ENCODE peak calls at places on chromosome 10, in four cellular contexts. K is IMR-90, G is psoas muscle, C is astrocyte of the cerebellum. D is an unnamed sample.

GRCh38 chr10:50347394-50347802 is 96.1 kb upstream of the ASAH2 start:
- DNase-seq in K (no peak), G (no peak), C (no peak), D (no peak)

GRCh38 chr10:97916586-97916985 is 66.9 kb downstream of the GOLGA7B start:
- DNase-seq in K (no peak), G (no peak), C (no peak), D (no peak)

GRCh38 chr10:123521556-123521955 is 144.6 kb upstream of the GPR26 start:
- DNase-seq in K (no peak), G (no peak), C (no peak), D (no peak)

GRCh38 chr10:103967433-103968142 is 648 bp downstream of the SLK start:
- DNase-seq in K (no peak), G (no peak), C (no peak), D (no peak)

GRCh38 chr10:132714096-132714721 is 71.7 kb downstream of the NKX6-2 start:
- DNase-seq in K (no peak), G (peak; percentile 50), C (peak; percentile 50), D (no peak)

GRCh38 chr10:63247771-63248170 is 114.6 kb downstream of the NRBF2 start:
- DNase-seq in K (peak; percentile 57), G (no peak), C (no peak), D (peak; percentile 31)

GRCh38 chr10:96666738-96667137 is 53.6 kb downstream of the PIK3AP1 start:
- DNase-seq in K (no peak), G (no peak), C (no peak), D (no peak)

GRCh38 chr10:5594271-5595036 is 69.7 kb downstream of the CALML3 start:
- DNase-seq in K (peak; percentile 35), G (no peak), C (no peak), D (no peak)

GRCh38 chr10:77867124-77867715 is 59.3 kb downstream of the DLG5 start:
- DNase-seq in K (no peak), G (no peak), C (no peak), D (peak; percentile 26)

GRCh38 chr10:107264742-107265141 is 100.2 kb upstream of the SORCS1 start:
- DNase-seq in K (no peak), G (no peak), C (no peak), D (no peak)

GRCh38 chr10:31134303-31134928 is 102.8 kb upstream of the ZNF438 start:
- DNase-seq in K (peak; percentile 92), G (peak; percentile 56), C (peak; percentile 75), D (peak; percentile 37)

GRCh38 chr10:78203915-78204818 is 170.5 kb downstream of the RPS24 start:
- DNase-seq in K (no peak), G (no peak), C (no peak), D (no peak)

GRCh38 chr10:38094923-38095574 is 912 bp downstream of the ZNF37A start:
- DNase-seq in K (no peak), G (no peak), C (no peak), D (no peak)

GRCh38 chr10:8663131-8663530 is 608.6 kb downstream of the GATA3 start:
- DNase-seq in K (no peak), G (no peak), C (no peak), D (peak; percentile 76)

GRCh38 chr10:588246-589165 is 101.0 kb downstream of the DIP2C start:
- DNase-seq in K (peak; percentile 69), G (peak; percentile 84), C (no peak), D (no peak)
- H3K4me3 ChIP-seq in K (no peak overlapping the region), G (peak overlapping the region; percentile 5), C (no peak overlapping the region), D (no peak overlapping the region)

DNA sequence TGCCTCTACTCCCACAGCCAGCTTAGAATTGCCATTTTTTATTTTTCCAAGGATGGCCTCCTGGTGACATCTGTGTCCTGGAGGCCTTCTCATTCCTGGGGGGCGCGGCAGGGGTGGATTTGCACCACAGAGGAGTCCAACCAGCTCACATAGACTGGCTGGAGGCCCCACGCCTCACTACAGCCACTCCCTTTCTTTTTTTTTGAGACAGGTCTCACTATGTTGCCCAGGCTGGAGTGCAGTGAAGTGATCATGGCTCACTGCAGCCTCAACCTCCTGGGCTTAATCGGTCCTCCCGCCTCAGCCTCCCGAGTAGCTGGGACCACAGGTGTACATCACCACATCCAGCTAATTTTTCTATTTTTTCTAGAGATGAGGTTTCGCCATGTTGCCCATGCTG is 57.6 kb upstream of the DOCK1 start:
- DNase-seq in K (no peak), G (no peak), C (no peak), D (no peak)
- TF ChIP-seq CTCF in K (no peak), G (no peak), C (no peak), D (no peak)

GRCh38 chr10:102672822-102673200 is 28.5 kb downstream of the TRIM8 start:
- DNase-seq in K (no peak), G (no peak), C (no peak), D (no peak)

GRCh38 chr10:102673235-102673634 is 29.0 kb downstream of the TRIM8 start:
- DNase-seq in K (no peak), G (no peak), C (no peak), D (no peak)

GRCh38 chr10:102675151-102675886 is 31.0 kb downstream of the TRIM8 start:
- DNase-seq in K (no peak), G (no peak), C (no peak), D (peak; percentile 39)

GRCh38 chr10:102674566-102674965 is 30.3 kb downstream of the TRIM8 start:
- DNase-seq in K (no peak), G (no peak), C (no peak), D (no peak)

DNA sequence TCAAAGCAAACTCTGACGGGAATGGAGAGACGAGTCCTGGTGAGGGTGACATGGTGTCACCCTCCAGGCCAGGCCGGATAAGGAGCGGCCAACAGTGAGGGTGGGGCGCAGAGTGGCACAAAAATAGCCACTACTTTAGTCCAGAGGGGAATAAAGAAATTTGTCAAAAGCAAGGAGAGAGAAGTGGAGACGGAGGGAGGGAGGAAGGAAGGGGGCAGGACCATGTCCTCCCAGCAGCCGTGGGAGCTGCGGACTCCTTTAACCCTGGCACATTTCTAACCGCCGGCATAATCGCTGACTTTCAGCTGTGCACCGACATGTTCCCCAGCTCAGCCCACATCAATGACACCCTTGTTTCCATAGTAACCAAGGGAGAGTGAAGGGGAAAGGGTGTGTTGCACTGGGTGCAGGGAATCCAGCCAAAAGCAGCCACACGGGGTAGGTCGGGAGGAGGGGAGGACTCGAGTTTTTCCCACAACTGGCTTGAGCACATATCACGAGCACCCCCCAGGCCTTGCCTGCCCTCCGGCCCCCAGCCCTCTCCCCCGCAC is 29.8 kb downstream of the TRIM8 start:
- DNase-seq in K (peak; percentile 75), G (peak; percentile 77), C (no peak), D (peak; percentile 86)
- H3K4me3 ChIP-seq in K (peak overlapping the region; percentile 16), G (peak overlapping the region; percentile 42), C (no peak overlapping the region), D (no peak overlapping the region)

GRCh38 chr10:24418532-24418931 is 209.6 kb downstream of the KIAA1217 start:
- DNase-seq in K (no peak), G (no peak), C (no peak), D (no peak)
- TF ChIP-seq CTCF in K (peak; percentile 45), G (no peak), C (no peak), D (no peak)

DNA sequence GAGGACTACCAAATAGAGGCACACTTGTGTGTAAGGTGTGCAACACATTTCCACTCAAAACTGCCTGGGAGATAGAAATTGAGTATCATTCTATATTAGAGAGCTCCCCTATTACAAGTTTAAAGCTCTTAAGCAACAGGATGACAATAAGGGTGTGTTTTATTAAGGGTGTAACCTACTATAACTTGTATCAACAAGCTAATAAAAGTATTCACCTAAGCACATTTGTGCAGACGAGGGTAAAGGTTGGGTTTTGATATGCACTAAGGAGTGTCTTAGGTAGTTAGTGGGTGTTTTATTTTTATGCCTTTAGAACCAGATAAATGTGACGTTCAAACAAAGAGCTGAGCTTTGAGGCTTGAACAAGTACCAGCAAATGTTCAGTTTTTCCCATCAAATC is 2.8 kb upstream of the FAM53B start:
- DNase-seq in K (no peak), G (no peak), C (no peak), D (peak; percentile 77)
- H3K4me3 ChIP-seq in K (no peak overlapping the region), G (no peak overlapping the region), C (no peak overlapping the region), D (no peak overlapping the region)

GRCh38 chr10:17657116-17657500 is 13.2 kb downstream of the STAM start:
- DNase-seq in K (no peak), G (no peak), C (no peak), D (peak; percentile 62)

GRCh38 chr10:17662193-17663138 is 18.5 kb downstream of the STAM start:
- DNase-seq in K (no peak), G (no peak), C (no peak), D (no peak)

GRCh38 chr10:17661510-17661909 is 17.6 kb downstream of the STAM start:
- DNase-seq in K (no peak), G (no peak), C (no peak), D (no peak)

GRCh38 chr10:17660921-17661320 is 17.0 kb downstream of the STAM start:
- DNase-seq in K (no peak), G (no peak), C (no peak), D (no peak)

GRCh38 chr10:17659328-17659727 is 15.4 kb downstream of the STAM start:
- DNase-seq in K (no peak), G (no peak), C (no peak), D (no peak)
- TF ChIP-seq CTCF in K (no peak), G (no peak), C (no peak), D (no peak)

DNA sequence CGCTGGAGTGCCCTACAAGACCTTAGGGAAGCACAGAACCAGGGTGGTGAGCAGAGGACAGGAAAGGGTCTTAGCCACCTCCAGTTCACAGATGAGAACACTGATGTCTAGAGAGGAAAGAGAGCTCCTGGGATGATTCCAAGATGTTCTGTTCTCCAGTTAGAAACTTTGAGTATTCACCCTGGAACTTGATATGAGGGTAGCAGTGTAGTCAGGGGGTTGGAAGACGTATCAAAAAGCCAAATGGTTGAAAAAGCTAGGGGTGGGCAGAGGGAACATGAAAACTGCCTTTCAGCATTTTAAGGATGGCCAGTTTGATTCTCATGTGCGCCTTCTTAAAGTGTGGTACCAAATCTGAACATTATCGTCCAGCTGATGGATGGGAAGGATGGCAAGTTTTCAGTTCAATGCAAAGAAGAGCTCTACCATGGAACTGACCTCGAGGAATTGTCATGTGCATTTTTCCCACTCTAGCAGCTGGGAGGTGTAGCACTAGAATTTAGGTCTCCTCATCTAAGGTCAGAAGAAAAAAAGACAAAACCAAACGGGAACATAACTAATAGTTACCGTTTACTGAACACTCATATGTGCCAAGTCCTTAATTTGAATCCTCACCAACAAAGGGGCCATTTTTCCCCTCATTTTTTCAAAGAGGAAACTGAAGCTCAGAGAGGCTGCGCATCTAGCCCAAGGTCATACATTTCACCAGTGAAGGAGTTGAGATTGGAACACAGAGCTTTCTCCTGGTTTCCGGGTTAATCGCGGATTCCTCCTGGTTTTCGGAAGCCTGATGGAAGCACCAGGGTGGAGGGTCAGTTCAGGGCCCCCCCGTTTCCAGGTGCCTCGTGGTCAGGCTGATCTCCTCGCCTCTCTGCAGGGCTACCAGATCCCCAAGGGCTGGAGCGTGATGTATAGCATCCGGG is 6.0 kb upstream of the CYP26A1 start:
- DNase-seq in K (no peak), G (no peak), C (no peak), D (no peak)
- H3K4me3 ChIP-seq in K (no peak overlapping the region), G (no peak overlapping the region), C (no peak overlapping the region), D (no peak overlapping the region)

GRCh38 chr10:100930368-100930767 is 17.6 kb downstream of the SLF2 start:
- DNase-seq in K (peak; percentile 12), G (no peak), C (no peak), D (no peak)
- TF ChIP-seq CTCF in K (no peak), G (peak; percentile 40), C (no peak), D (peak; percentile 14)

D was measured in epithelial cell of esophagus.